ENCODE peak calls at places on chromosomes 13 and 19, in five cellular contexts. One of them, this sample, is unnamed.
A peak's percentile ranks its signal among the peaks of the same experiment; 100 is the strongest.

GRCh38 chr13:40440990-40441820 is 225.2 kb downstream of the FOXO1 start:
- DNase-seq in A673: no peak
- DNase-seq in smooth muscle cell of the brain vasculature: no peak
- DNase-seq in amniotic stem cell: no peak
- DNase-seq in DMS153: peak; percentile 31
- DNase-seq in this sample: no peak

GRCh38 chr19:14974488-14974887 is 5.2 kb downstream of the SLC1A6 start:
- DNase-seq in A673: no peak
- DNase-seq in amniotic stem cell: no peak
- DNase-seq in smooth muscle cell of the brain vasculature: no peak
- DNase-seq in DMS153: no peak
- DNase-seq in this sample: no peak

GRCh38 chr13:25682221-25682620 is 310.4 kb downstream of the ATP8A2 start:
- DNase-seq in DMS153: no peak
- DNase-seq in amniotic stem cell: no peak
- DNase-seq in A673: no peak
- DNase-seq in smooth muscle cell of the brain vasculature: no peak
- DNase-seq in this sample: no peak

GRCh38 chr19:13104848-13105646 is 2.4 kb upstream of the LYL1 start:
- DNase-seq in amniotic stem cell: no peak
- DNase-seq in smooth muscle cell of the brain vasculature: no peak
- DNase-seq in A673: no peak
- DNase-seq in DMS153: no peak
- DNase-seq in this sample: no peak

GRCh38 chr13:42762251-42762650 is 19.1 kb upstream of the FAM216B start:
- DNase-seq in A673: no peak
- DNase-seq in smooth muscle cell of the brain vasculature: no peak
- DNase-seq in DMS153: no peak
- DNase-seq in amniotic stem cell: no peak
- DNase-seq in this sample: no peak

GRCh38 chr13:46893820-46894533 is 2.9 kb downstream of the HTR2A start:
- DNase-seq in amniotic stem cell: peak; percentile 31
- DNase-seq in smooth muscle cell of the brain vasculature: peak; percentile 47
- DNase-seq in DMS153: no peak
- DNase-seq in A673: peak; percentile 68
- DNase-seq in this sample: no peak

GRCh38 chr19:30390356-30390988 is 18.3 kb downstream of the ZNF536 start:
- DNase-seq in DMS153: no peak
- DNase-seq in A673: no peak
- DNase-seq in smooth muscle cell of the brain vasculature: no peak
- DNase-seq in amniotic stem cell: no peak
- DNase-seq in this sample: no peak

GRCh38 chr13:112625698-112626097 is 37.7 kb upstream of the TUBGCP3 start:
- DNase-seq in DMS153: no peak
- DNase-seq in smooth muscle cell of the brain vasculature: no peak
- DNase-seq in amniotic stem cell: no peak
- DNase-seq in A673: no peak
- DNase-seq in this sample: no peak

GRCh38 chr19:47613165-47614146 is 4.5 kb downstream of the BICRA start:
- DNase-seq in A673: peak; percentile 86
- DNase-seq in smooth muscle cell of the brain vasculature: no peak
- DNase-seq in DMS153: no peak
- DNase-seq in amniotic stem cell: peak; percentile 44
- DNase-seq in this sample: peak; percentile 48

GRCh38 chr19:51257471-51257870 is 6.6 kb downstream of the SIGLECL1 start:
- DNase-seq in smooth muscle cell of the brain vasculature: no peak
- DNase-seq in A673: no peak
- DNase-seq in DMS153: no peak
- DNase-seq in amniotic stem cell: no peak
- DNase-seq in this sample: no peak

GRCh38 chr13:35460061-35460460 is 16.4 kb downstream of the MAB21L1 start:
- DNase-seq in smooth muscle cell of the brain vasculature: no peak
- DNase-seq in DMS153: no peak
- DNase-seq in A673: no peak
- DNase-seq in amniotic stem cell: no peak
- DNase-seq in this sample: no peak

GRCh38 chr19:5507056-5507624 is 51.9 kb downstream of the ZNRF4 start:
- DNase-seq in DMS153: no peak
- DNase-seq in amniotic stem cell: no peak
- DNase-seq in smooth muscle cell of the brain vasculature: no peak
- DNase-seq in A673: no peak
- DNase-seq in this sample: no peak

GRCh38 chr19:14476663-14477401 is 1.7 kb upstream of the PTGER1 start:
- DNase-seq in smooth muscle cell of the brain vasculature: no peak
- DNase-seq in A673: peak; percentile 65
- DNase-seq in amniotic stem cell: no peak
- DNase-seq in DMS153: peak; percentile 36
- DNase-seq in this sample: no peak

GRCh38 chr19:55479451-55480230 is 3.2 kb downstream of the ZNF628 start:
- DNase-seq in DMS153: no peak
- DNase-seq in amniotic stem cell: no peak
- DNase-seq in smooth muscle cell of the brain vasculature: no peak
- DNase-seq in A673: no peak
- DNase-seq in this sample: no peak

GRCh38 chr19:12015753-12016116 is 19.7 kb downstream of the ZNF433 start:
- DNase-seq in amniotic stem cell: no peak
- DNase-seq in DMS153: no peak
- DNase-seq in smooth muscle cell of the brain vasculature: no peak
- DNase-seq in A673: no peak
- DNase-seq in this sample: no peak

GRCh38 chr19:18541258-18541991 is 1.9 kb downstream of the FKBP8 start:
- DNase-seq in DMS153: no peak
- DNase-seq in smooth muscle cell of the brain vasculature: no peak
- DNase-seq in A673: no peak
- DNase-seq in amniotic stem cell: no peak
- DNase-seq in this sample: no peak

GRCh38 chr13:40114305-40114896 is 458.9 kb downstream of the COG6 start:
- DNase-seq in amniotic stem cell: no peak
- DNase-seq in smooth muscle cell of the brain vasculature: no peak
- DNase-seq in A673: no peak
- DNase-seq in DMS153: no peak
- DNase-seq in this sample: no peak

GRCh38 chr19:18155095-18156087 is 2.4 kb downstream of the PIK3R2 start:
- DNase-seq in amniotic stem cell: no peak
- DNase-seq in DMS153: no peak
- DNase-seq in A673: no peak
- DNase-seq in smooth muscle cell of the brain vasculature: no peak
- DNase-seq in this sample: no peak

GRCh38 chr19:27392027-27392632 is 1820.8 kb downstream of the UQCRFS1 start:
- DNase-seq in amniotic stem cell: no peak
- DNase-seq in DMS153: no peak
- DNase-seq in smooth muscle cell of the brain vasculature: no peak
- DNase-seq in A673: no peak
- DNase-seq in this sample: no peak

GRCh38 chr13:95492044-95492801 is 60.3 kb upstream of the CLDN10 start:
- DNase-seq in A673: no peak
- DNase-seq in smooth muscle cell of the brain vasculature: no peak
- DNase-seq in amniotic stem cell: no peak
- DNase-seq in DMS153: no peak
- DNase-seq in this sample: no peak

GRCh38 chr13:100176781-100177389 is 88.0 kb downstream of the PCCA start:
- DNase-seq in A673: peak; percentile 79
- DNase-seq in amniotic stem cell: no peak
- DNase-seq in smooth muscle cell of the brain vasculature: peak; percentile 53
- DNase-seq in DMS153: peak; percentile 23
- DNase-seq in this sample: no peak

GRCh38 chr19:51467864-51468544 is 9.8 kb upstream of the SIGLEC8 start:
- DNase-seq in DMS153: no peak
- DNase-seq in smooth muscle cell of the brain vasculature: no peak
- DNase-seq in amniotic stem cell: no peak
- DNase-seq in A673: no peak
- DNase-seq in this sample: no peak

GRCh38 chr19:13622727-13623126 is 116.4 kb upstream of the CACNA1A start:
- DNase-seq in A673: no peak
- DNase-seq in DMS153: no peak
- DNase-seq in amniotic stem cell: no peak
- DNase-seq in smooth muscle cell of the brain vasculature: no peak
- DNase-seq in this sample: no peak

GRCh38 chr19:29683009-29683408 is 17.7 kb downstream of the PLEKHF1 start:
- DNase-seq in A673: no peak
- DNase-seq in smooth muscle cell of the brain vasculature: no peak
- DNase-seq in amniotic stem cell: no peak
- DNase-seq in DMS153: no peak
- DNase-seq in this sample: no peak

GRCh38 chr13:44307844-44308243 is 65.8 kb upstream of the SERP2 start:
- DNase-seq in A673: no peak
- DNase-seq in smooth muscle cell of the brain vasculature: no peak
- DNase-seq in amniotic stem cell: no peak
- DNase-seq in DMS153: no peak
- DNase-seq in this sample: no peak

GRCh38 chr13:113977976-113978375 is 4.1 kb upstream of the C13orf46 start:
- DNase-seq in amniotic stem cell: no peak
- DNase-seq in smooth muscle cell of the brain vasculature: no peak
- DNase-seq in DMS153: no peak
- DNase-seq in A673: no peak
- DNase-seq in this sample: no peak

GRCh38 chr13:113798200-113798811 is 39.3 kb downstream of the TMEM255B start:
- DNase-seq in smooth muscle cell of the brain vasculature: no peak
- DNase-seq in A673: no peak
- DNase-seq in amniotic stem cell: no peak
- DNase-seq in DMS153: no peak
- DNase-seq in this sample: no peak

GRCh38 chr13:35978607-35979316 is 152.4 kb downstream of the DCLK1 start:
- DNase-seq in amniotic stem cell: no peak
- DNase-seq in smooth muscle cell of the brain vasculature: peak; percentile 66
- DNase-seq in A673: peak; percentile 79
- DNase-seq in DMS153: no peak
- DNase-seq in this sample: no peak

GRCh38 chr19:41619018-41619571 is 7.8 kb downstream of the CEACAM4 start:
- DNase-seq in amniotic stem cell: no peak
- DNase-seq in smooth muscle cell of the brain vasculature: no peak
- DNase-seq in DMS153: no peak
- DNase-seq in A673: no peak
- DNase-seq in this sample: no peak

GRCh38 chr19:35093430-35093829 is 22.2 kb upstream of the FXYD3 start:
- DNase-seq in smooth muscle cell of the brain vasculature: no peak
- DNase-seq in amniotic stem cell: no peak
- DNase-seq in DMS153: no peak
- DNase-seq in A673: no peak
- DNase-seq in this sample: no peak

GRCh38 chr13:39729161-39729560 is 73.7 kb downstream of the COG6 start:
- DNase-seq in DMS153: no peak
- DNase-seq in amniotic stem cell: no peak
- DNase-seq in A673: no peak
- DNase-seq in smooth muscle cell of the brain vasculature: no peak
- DNase-seq in this sample: no peak

GRCh38 chr19:44401108-44401786 is at the start of gene ZNF285:
- DNase-seq in A673: peak; percentile 95
- DNase-seq in smooth muscle cell of the brain vasculature: peak; percentile 85
- DNase-seq in DMS153: no peak
- DNase-seq in amniotic stem cell: no peak
- DNase-seq in this sample: peak; percentile 94

GRCh38 chr13:91740811-91741210 is 342.4 kb downstream of the GPC5 start:
- DNase-seq in amniotic stem cell: no peak
- DNase-seq in DMS153: no peak
- DNase-seq in smooth muscle cell of the brain vasculature: no peak
- DNase-seq in A673: no peak
- DNase-seq in this sample: no peak

GRCh38 chr19:51122112-51122981 is 2.4 kb upstream of the SIGLEC9 start:
- DNase-seq in A673: no peak
- DNase-seq in smooth muscle cell of the brain vasculature: no peak
- DNase-seq in DMS153: no peak
- DNase-seq in amniotic stem cell: no peak
- DNase-seq in this sample: no peak

GRCh38 chr13:46057251-46058015 is 4.9 kb upstream of the ZC3H13 start:
- DNase-seq in smooth muscle cell of the brain vasculature: no peak
- DNase-seq in A673: no peak
- DNase-seq in amniotic stem cell: no peak
- DNase-seq in DMS153: no peak
- DNase-seq in this sample: no peak

GRCh38 chr19:58474291-58474996 is 1.7 kb upstream of the ZNF446 start:
- DNase-seq in DMS153: no peak
- DNase-seq in smooth muscle cell of the brain vasculature: no peak
- DNase-seq in A673: no peak
- DNase-seq in amniotic stem cell: no peak
- DNase-seq in this sample: no peak

GRCh38 chr19:14111486-14111885 is 6.1 kb downstream of the PRKACA start:
- DNase-seq in amniotic stem cell: no peak
- DNase-seq in smooth muscle cell of the brain vasculature: no peak
- DNase-seq in A673: no peak
- DNase-seq in DMS153: no peak
- DNase-seq in this sample: no peak

GRCh38 chr19:13118424-13119193 is 545 bp downstream of the NACC1 start:
- DNase-seq in smooth muscle cell of the brain vasculature: no peak
- DNase-seq in A673: peak; percentile 44
- DNase-seq in amniotic stem cell: no peak
- DNase-seq in DMS153: peak; percentile 29
- DNase-seq in this sample: no peak

GRCh38 chr19:18751571-18751970 is 39.5 kb downstream of the COMP start:
- DNase-seq in A673: no peak
- DNase-seq in DMS153: no peak
- DNase-seq in smooth muscle cell of the brain vasculature: no peak
- DNase-seq in amniotic stem cell: no peak
- DNase-seq in this sample: no peak

This sample was measured in AG09319.